ENCODE peak calls at places on chromosomes 13 and 19, in five cellular contexts. I is psoas muscle, U is fibroblast of lung, C is H7, Z is colonic mucosa. F is an unnamed sample. For H3K36me3, the result is how much of the 10 kb centered on the place peaks cover.

GRCh38 chr19:36916991-36917390 is 859 bp downstream of the ZNF568 start:
- DNase-seq in I (no peak), U (peak), C (no peak), Z (no peak), F (no peak)

GRCh38 chr19:2629491-2630351 is 72.8 kb downstream of the GNG7 start:
- DNase-seq in I (no peak), U (no peak), C (no peak), Z (no peak), F (no peak)

GRCh38 chr19:48506138-48506733 is 5.4 kb downstream of the LMTK3 start:
- DNase-seq in I (no peak), U (peak), C (peak), Z (no peak), F (no peak)

GRCh38 chr19:9296336-9296735 is 13.3 kb downstream of the ZNF699 start:
- DNase-seq in I (no peak), U (peak), C (no peak), Z (no peak), F (no peak)

GRCh38 chr13:111900390-111901180 is 166.4 kb upstream of the SOX1 start:
- DNase-seq in I (no peak), U (no peak), C (peak), Z (no peak), F (peak)

GRCh38 chr19:51107406-51108065 is 673 bp downstream of the CTU1 start:
- DNase-seq in I (peak), U (peak), C (no peak), Z (no peak), F (peak)

GRCh38 chr13:28468520-28468915 is 26.4 kb downstream of the FLT1 start:
- DNase-seq in I (no peak), U (no peak), C (no peak), Z (no peak), F (no peak)

GRCh38 chr13:94613051-94613450 is 11.4 kb downstream of the GPR180 start:
- DNase-seq in I (no peak), U (no peak), C (no peak), Z (no peak), F (no peak)

GRCh38 chr13:39512687-39513086 is 90.3 kb downstream of the LHFPL6 start:
- DNase-seq in I (no peak), U (no peak), C (no peak), Z (no peak), F (no peak)

GRCh38 chr13:75318138-75318833 is 163.7 kb downstream of the TBC1D4 start:
- DNase-seq in I (no peak), U (no peak), C (no peak), Z (no peak), F (no peak)

GRCh38 chr19:54209748-54210494 is 9.3 kb downstream of the RPS9 start:
- DNase-seq in I (peak), U (peak), C (no peak), Z (peak), F (peak)

GRCh38 chr13:66794340-66795031 is 435.6 kb downstream of the PCDH9 start:
- DNase-seq in I (no peak), U (no peak), C (no peak), Z (peak), F (no peak)

GRCh38 chr13:75474956-75475355 is 7.0 kb downstream of the TBC1D4 start:
- DNase-seq in I (no peak), U (no peak), C (no peak), Z (no peak), F (no peak)

GRCh38 chr19:56933014-56933705 is 92.6 kb upstream of the PEG3 start:
- DNase-seq in I (no peak), U (no peak), C (no peak), Z (no peak), F (no peak)

GRCh38 chr13:79522583-79522982 is 41.6 kb downstream of the NDFIP2 start:
- DNase-seq in I (no peak), U (peak), C (no peak), Z (no peak), F (no peak)

GRCh38 chr19:56949651-56950050 is 109.1 kb upstream of the PEG3 start:
- DNase-seq in I (no peak), U (no peak), C (no peak), Z (no peak), F (no peak)

GRCh38 chr13:38334845-38335244 is 14.8 kb upstream of the UFM1 start:
- DNase-seq in I (no peak), U (no peak), C (no peak), Z (no peak), F (no peak)

GRCh38 chr19:22617614-22618325 is 16.4 kb upstream of the ZNF492 start:
- DNase-seq in I (peak), U (no peak), C (no peak), Z (no peak), F (no peak)

GRCh38 chr13:30731658-30732390 is 3.5 kb upstream of the ALOX5AP start:
- DNase-seq in I (peak), U (no peak), C (peak), Z (no peak), F (no peak)

GRCh38 chr19:31350033-31350692 is 927 bp upstream of the TSHZ3 start:
- DNase-seq in I (peak), U (no peak), C (peak), Z (no peak), F (peak)

GRCh38 chr19:42255766-42256750 is 1.1 kb upstream of the ERF start:
- DNase-seq in I (no peak), U (peak), C (peak), Z (peak), F (no peak)

GRCh38 chr19:34145741-34146202 is 26.5 kb upstream of the LSM14A start:
- DNase-seq in I (no peak), U (peak), C (peak), Z (peak), F (peak)

GRCh38 chr19:32748497-32748896 is 28.9 kb downstream of the TDRD12 start:
- DNase-seq in I (no peak), U (no peak), C (peak), Z (no peak), F (no peak)

GRCh38 chr13:110771194-110771593 is 57.7 kb downstream of the ING1 start:
- DNase-seq in I (no peak), U (no peak), C (no peak), Z (no peak), F (peak)

GRCh38 chr13:91576590-91576989 is 178.2 kb downstream of the GPC5 start:
- DNase-seq in I (no peak), U (no peak), C (peak), Z (peak), F (no peak)

GRCh38 chr19:10518444-10519361 is 1.5 kb upstream of the S1PR5 start:
- DNase-seq in I (no peak), U (no peak), C (peak), Z (no peak), F (no peak)

GRCh38 chr19:48186541-48186991 is 16.1 kb downstream of the ZSWIM9 start:
- DNase-seq in I (no peak), U (no peak), C (no peak), Z (no peak), F (no peak)

GRCh38 chr19:28419312-28419711 is 793.6 kb downstream of the UQCRFS1 start:
- DNase-seq in I (no peak), U (no peak), C (no peak), Z (no peak), F (no peak)

GRCh38 chr13:46158983-46159382 is 23.0 kb downstream of the LCP1 start:
- DNase-seq in I (no peak), U (no peak), C (no peak), Z (no peak), F (no peak)

GRCh38 chr13:46160065-46160464 is 21.9 kb downstream of the LCP1 start:
- DNase-seq in I (no peak), U (no peak), C (no peak), Z (no peak), F (no peak)

GRCh38 chr13:46154136-46154854 is 27.7 kb downstream of the LCP1 start:
- DNase-seq in I (no peak), U (no peak), C (no peak), Z (no peak), F (no peak)

GRCh38 chr13:46160474-46161066 is 21.4 kb downstream of the LCP1 start:
- DNase-seq in I (no peak), U (peak), C (peak), Z (no peak), F (no peak)

GRCh38 chr13:46158222-46158621 is 23.8 kb downstream of the LCP1 start:
- DNase-seq in I (no peak), U (no peak), C (no peak), Z (no peak), F (no peak)
- H3K36me3 ChIP-seq in I (under half), U (under half), C (under half), Z (under half), F (under half)

DNA sequence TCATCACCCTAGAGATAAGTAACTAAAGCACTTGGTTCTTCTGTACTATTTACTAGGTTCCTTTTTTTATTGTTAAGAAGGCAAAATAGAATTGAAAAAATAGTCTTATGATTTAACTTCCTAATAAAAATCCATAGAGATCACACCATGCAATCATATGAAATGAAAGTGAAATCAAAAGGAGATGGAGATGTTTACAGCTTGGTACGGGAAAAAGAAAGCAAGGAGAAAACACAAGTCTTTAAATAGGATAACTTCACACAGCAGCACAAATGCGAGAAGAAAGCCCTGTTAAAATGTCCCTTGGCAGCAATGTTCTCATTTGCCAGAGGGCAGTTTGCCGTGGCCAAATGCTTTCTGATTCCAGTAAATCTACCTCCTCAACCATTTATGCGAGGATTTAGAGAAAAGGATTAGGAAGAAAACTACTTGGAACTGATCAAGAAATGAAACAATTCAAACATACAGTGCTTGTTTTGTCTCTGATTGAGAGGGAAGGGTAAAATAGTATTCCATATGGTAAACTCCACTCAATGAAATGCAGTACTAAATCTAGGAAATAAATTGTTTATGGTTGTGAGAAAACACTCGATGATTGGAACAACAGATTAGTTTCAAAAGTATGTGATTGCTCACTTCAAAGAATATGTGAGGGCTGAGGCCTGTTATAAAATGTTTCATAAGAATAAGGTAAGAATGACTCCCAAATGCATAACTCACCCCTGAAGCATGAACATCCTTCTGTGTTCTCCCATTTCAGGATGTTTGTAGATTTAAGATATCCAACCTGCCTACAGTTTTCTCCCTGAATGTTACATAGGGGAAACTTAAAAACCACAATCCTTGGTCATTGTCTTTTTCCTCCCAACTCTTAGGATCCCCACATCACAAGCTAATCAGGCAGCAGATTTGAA is 487.8 kb downstream of the DACH1 start:
- DNase-seq in I (no peak), U (peak), C (no peak), Z (no peak), F (no peak)
- H3K4me3 ChIP-seq in I (peak), U (peak), C (no peak), Z (no peak), F (peak)

GRCh38 chr13:113629814-113630213 is 28.2 kb downstream of the ATP4B start:
- DNase-seq in I (no peak), U (no peak), C (no peak), Z (no peak), F (no peak)
- H3K36me3 ChIP-seq in I (under half), U (under half), C (under half), Z (under half), F (half or more)

GRCh38 chr19:47110521-47111080 is 3.0 kb downstream of the ZC3H4 start:
- DNase-seq in I (no peak), U (no peak), C (no peak), Z (peak), F (no peak)
- H3K4me3 ChIP-seq in I (peak), U (peak), C (peak), Z (peak), F (peak)

GRCh38 chr19:1423445-1424181 is 14.6 kb upstream of the RPS15 start:
- DNase-seq in I (no peak), U (no peak), C (no peak), Z (no peak), F (no peak)

GRCh38 chr19:1424182-1424955 is 13.8 kb upstream of the RPS15 start:
- DNase-seq in I (no peak), U (no peak), C (no peak), Z (no peak), F (no peak)

GRCh38 chr19:1421958-1422305 is 14.5 kb downstream of the DAZAP1 start:
- DNase-seq in I (no peak), U (no peak), C (no peak), Z (no peak), F (no peak)

GRCh38 chr19:1422360-1422759 is 15.0 kb downstream of the DAZAP1 start:
- DNase-seq in I (no peak), U (no peak), C (no peak), Z (no peak), F (no peak)

DNA sequence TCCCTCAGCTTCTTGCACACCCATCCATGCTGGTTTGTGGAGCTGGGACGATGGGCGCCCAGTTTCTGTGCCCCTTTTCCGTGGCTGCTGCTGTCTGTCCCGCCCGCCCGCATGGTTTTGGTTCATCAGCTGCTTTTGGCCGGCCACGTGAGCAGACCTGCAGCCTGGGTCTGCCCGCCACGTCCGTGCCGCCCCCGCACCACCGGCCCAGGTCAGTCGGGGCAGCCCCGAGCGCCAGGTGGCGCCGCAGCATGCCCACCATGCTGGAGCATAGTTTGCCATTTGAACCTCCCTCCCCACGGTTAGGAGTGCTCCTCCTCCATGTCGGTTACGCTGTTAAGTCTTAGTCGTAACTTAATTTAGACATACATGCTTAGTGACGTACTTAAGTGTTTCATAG is 15.3 kb upstream of the RPS15 start:
- DNase-seq in I (no peak), U (no peak), C (peak), Z (no peak), F (no peak)
- H3K36me3 ChIP-seq in I (under half), U (half or more), C (under half), Z (under half), F (under half)

GRCh38 chr13:74288361-74288911 is 154.2 kb upstream of the KLF12 start:
- DNase-seq in I (peak), U (no peak), C (no peak), Z (peak), F (no peak)
- H3K4me3 ChIP-seq in I (peak), U (peak), C (no peak), Z (no peak), F (no peak)

GRCh38 chr13:73738626-73739025 is 395.6 kb downstream of the KLF12 start:
- DNase-seq in I (no peak), U (peak), C (no peak), Z (no peak), F (no peak)
- H3K36me3 ChIP-seq in I (under half), U (under half), C (under half), Z (under half), F (under half)

GRCh38 chr13:113211774-113212173 is 2.4 kb downstream of the CUL4A start:
- DNase-seq in I (no peak), U (no peak), C (peak), Z (no peak), F (peak)

GRCh38 chr13:113220141-113220598 is 10.8 kb downstream of the CUL4A start:
- DNase-seq in I (no peak), U (no peak), C (no peak), Z (peak), F (no peak)

GRCh38 chr13:113219311-113219940 is 10.0 kb downstream of the CUL4A start:
- DNase-seq in I (no peak), U (no peak), C (no peak), Z (no peak), F (no peak)

GRCh38 chr13:113220877-113221276 is 11.5 kb downstream of the CUL4A start:
- DNase-seq in I (no peak), U (peak), C (peak), Z (no peak), F (no peak)

DNA sequence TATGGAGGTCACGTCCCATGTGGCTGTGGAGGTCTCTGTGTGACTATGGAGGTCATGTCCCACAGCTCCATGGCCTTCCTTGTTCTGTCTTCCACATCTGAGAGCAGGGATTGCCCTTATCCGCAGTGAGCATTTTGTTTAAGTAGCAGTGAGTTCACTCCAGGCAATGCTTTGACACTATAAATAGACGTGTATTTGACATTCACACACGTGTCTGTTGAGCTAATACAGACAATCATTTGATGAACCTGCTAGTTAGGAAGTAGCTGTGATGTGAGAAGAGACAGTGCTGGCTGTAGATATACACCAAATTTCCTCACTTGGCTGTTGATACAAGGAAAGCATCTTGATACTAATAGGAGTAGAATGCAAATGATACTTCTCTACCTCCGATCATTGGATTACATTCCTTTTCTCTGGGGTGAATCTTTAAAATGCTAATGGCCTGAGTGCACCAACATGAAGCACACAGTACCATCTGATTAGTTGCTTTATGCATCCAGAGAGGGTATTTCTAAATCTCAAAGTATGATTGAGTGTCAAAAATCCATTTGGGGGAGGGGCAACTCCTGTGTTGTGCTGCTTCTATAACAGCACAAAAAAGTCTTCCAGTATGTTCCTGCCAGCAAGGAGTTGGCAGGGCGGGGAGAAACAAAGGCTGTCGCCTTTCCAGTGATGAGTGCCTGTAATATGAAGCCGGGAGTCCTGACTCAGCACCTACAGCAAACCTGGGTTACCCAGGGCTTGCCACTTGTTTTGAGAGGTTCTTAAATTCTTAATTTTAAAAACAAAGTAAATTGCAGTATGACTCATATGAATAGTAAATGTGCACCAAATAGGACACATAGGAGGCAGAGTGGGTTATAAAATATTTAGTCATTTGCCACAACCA is 7.0 kb downstream of the CUL4A start:
- DNase-seq in I (peak), U (peak), C (peak), Z (peak), F (peak)
- H3K4me3 ChIP-seq in I (peak), U (peak), C (no peak), Z (no peak), F (no peak)

DNA sequence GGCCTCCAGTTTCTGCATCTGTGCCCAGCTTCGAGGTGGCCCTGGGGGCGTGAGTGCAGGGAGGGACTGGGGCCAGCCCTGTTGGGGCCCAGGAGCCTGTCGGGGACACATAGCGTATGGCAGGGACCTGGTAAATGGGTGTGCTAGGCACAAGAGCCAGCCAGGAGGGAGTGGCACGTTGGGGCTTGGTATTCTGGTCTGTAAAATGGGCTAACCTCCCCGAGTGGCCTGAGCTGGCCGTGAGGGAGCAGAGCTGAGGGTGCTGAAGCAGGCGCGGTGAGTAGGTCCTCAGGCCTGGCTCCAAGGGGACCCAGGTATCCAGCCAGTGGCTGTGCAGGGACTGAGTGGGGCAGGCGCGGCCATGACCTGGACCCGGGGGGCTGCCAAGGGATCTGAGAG is 4.3 kb downstream of the PTOV1 start:
- DNase-seq in I (no peak), U (no peak), C (peak), Z (no peak), F (no peak)
- H3K36me3 ChIP-seq in I (under half), U (under half), C (under half), Z (under half), F (half or more)

F was measured in MG63.